ENCODE peak calls at places on chromosomes 4 and X, in four cellular contexts. One of them, this sample, is unnamed.

GRCh38 chr4:20684852-20685763 is 15.2 kb upstream of the PACRGL start:
- DNase-seq in T-helper 2 cell: peak
- DNase-seq in kidney epithelial cell: no peak
- DNase-seq in pancreas: no peak
- DNase-seq in this sample: no peak

GRCh38 chr4:107561481-107561880 is 158.6 kb downstream of the PAPSS1 start:
- DNase-seq in kidney epithelial cell: no peak
- DNase-seq in pancreas: no peak
- DNase-seq in T-helper 2 cell: no peak
- DNase-seq in this sample: no peak

GRCh38 chr4:169846396-169846795 is 88.7 kb upstream of the HPF1 start:
- DNase-seq in pancreas: no peak
- DNase-seq in T-helper 2 cell: no peak
- DNase-seq in kidney epithelial cell: no peak
- DNase-seq in this sample: no peak

GRCh38 chr4:113837397-113837796 is 75.9 kb upstream of the CAMK2D start:
- DNase-seq in kidney epithelial cell: peak
- DNase-seq in pancreas: no peak
- DNase-seq in T-helper 2 cell: peak
- DNase-seq in this sample: no peak

GRCh38 chrX:150983526-150984163 is 510 bp downstream of the HMGB3 start:
- DNase-seq in kidney epithelial cell: no peak
- DNase-seq in pancreas: no peak
- DNase-seq in T-helper 2 cell: peak
- DNase-seq in this sample: peak

GRCh38 chrX:39755152-39756032 is 342.4 kb downstream of the BCOR start:
- DNase-seq in kidney epithelial cell: peak
- DNase-seq in T-helper 2 cell: no peak
- DNase-seq in pancreas: peak
- DNase-seq in this sample: peak

GRCh38 chrX:34918091-34918736 is 24.4 kb upstream of the FAM47B start:
- DNase-seq in pancreas: no peak
- DNase-seq in T-helper 2 cell: no peak
- DNase-seq in kidney epithelial cell: peak
- DNase-seq in this sample: no peak

GRCh38 chrX:151336809-151337208 is 60.2 kb upstream of the VMA21 start:
- DNase-seq in pancreas: no peak
- DNase-seq in kidney epithelial cell: no peak
- DNase-seq in T-helper 2 cell: no peak
- DNase-seq in this sample: no peak

GRCh38 chr4:110287130-110287529 is 88.7 kb upstream of the ELOVL6 start:
- DNase-seq in T-helper 2 cell: peak
- DNase-seq in kidney epithelial cell: peak
- DNase-seq in pancreas: no peak
- DNase-seq in this sample: no peak

GRCh38 chr4:16931906-16932305 is 33.5 kb upstream of the LDB2 start:
- DNase-seq in pancreas: no peak
- DNase-seq in T-helper 2 cell: no peak
- DNase-seq in kidney epithelial cell: no peak
- DNase-seq in this sample: no peak

GRCh38 chrX:153580700-153581386 is 18.1 kb downstream of the CCNQ start:
- DNase-seq in pancreas: no peak
- DNase-seq in kidney epithelial cell: no peak
- DNase-seq in T-helper 2 cell: peak
- DNase-seq in this sample: no peak

GRCh38 chr4:20506827-20507226 is 193.4 kb upstream of the PACRGL start:
- DNase-seq in T-helper 2 cell: no peak
- DNase-seq in kidney epithelial cell: no peak
- DNase-seq in pancreas: no peak
- DNase-seq in this sample: no peak

GRCh38 chr4:181956502-181956901 is 286.7 kb upstream of the TENM3 start:
- DNase-seq in T-helper 2 cell: no peak
- DNase-seq in kidney epithelial cell: no peak
- DNase-seq in pancreas: no peak
- DNase-seq in this sample: no peak

GRCh38 chr4:104351696-104352095 is 143.0 kb downstream of the CXXC4 start:
- DNase-seq in T-helper 2 cell: no peak
- DNase-seq in pancreas: no peak
- DNase-seq in kidney epithelial cell: no peak
- DNase-seq in this sample: no peak

GRCh38 chr4:8276358-8277240 is 7.0 kb downstream of the HTRA3 start:
- DNase-seq in kidney epithelial cell: no peak
- DNase-seq in pancreas: no peak
- DNase-seq in T-helper 2 cell: no peak
- DNase-seq in this sample: peak

GRCh38 chr4:145583656-145584055 is 35.5 kb upstream of the MMAA start:
- DNase-seq in pancreas: no peak
- DNase-seq in kidney epithelial cell: no peak
- DNase-seq in T-helper 2 cell: no peak
- DNase-seq in this sample: no peak

GRCh38 chrX:136759968-136760367 is 20.8 kb downstream of the ARHGEF6 start:
- DNase-seq in T-helper 2 cell: peak
- DNase-seq in kidney epithelial cell: no peak
- DNase-seq in pancreas: no peak
- DNase-seq in this sample: no peak

This sample was measured in upper lobe of left lung.